ENCODE peak calls at places on chromosomes 11 and 22, in seven cellular contexts. V is HepG2, K is HCT116, I is K562, P is SK-N-SH, A is H1, M is GM12878. X is an unnamed sample.

GRCh38 chr11:64687204-64687603 is 35.8 kb downstream of the NRXN2 start:
- DNase-seq in V (no peak), K (no peak), I (no peak), P (no peak), A (no peak), M (no peak), X (no peak)

GRCh38 chr22:21659864-21660525 is 5.8 kb upstream of the PPIL2 start:
- DNase-seq in V (no peak), K (no peak), I (peak; percentile 86), P (no peak), A (no peak), M (no peak), X (no peak)

GRCh38 chr22:49209452-49210195 is 618.0 kb downstream of the BRD1 start:
- DNase-seq in V (peak; percentile 78), K (no peak), I (no peak), P (peak; percentile 54), A (peak; percentile 31), M (no peak), X (no peak)

GRCh38 chr11:111105566-111105965 is 140.0 kb upstream of the POU2AF2 start:
- DNase-seq in V (no peak), K (no peak), I (no peak), P (no peak), A (no peak), M (no peak), X (no peak)

GRCh38 chr11:92388380-92388779 is 163.8 kb downstream of the FAT3 start:
- DNase-seq in V (no peak), K (no peak), I (no peak), P (no peak), A (no peak), M (no peak), X (no peak)

GRCh38 chr11:100805509-100806199 is 118.6 kb downstream of the ARHGAP42 start:
- DNase-seq in V (no peak), K (no peak), I (no peak), P (no peak), A (no peak), M (no peak), X (no peak)

GRCh38 chr11:121792185-121792584 is 323.8 kb downstream of the BLID start:
- DNase-seq in V (no peak), K (no peak), I (no peak), P (no peak), A (no peak), M (no peak), X (no peak)

GRCh38 chr11:130728185-130729160 is 187.8 kb downstream of the SNX19 start:
- DNase-seq in V (no peak), K (no peak), I (no peak), P (no peak), A (no peak), M (no peak), X (no peak)

GRCh38 chr11:1536065-1536843 is 35.8 kb downstream of the DUSP8 start:
- DNase-seq in V (no peak), K (no peak), I (no peak), P (no peak), A (no peak), M (no peak), X (no peak)

GRCh38 chr22:34841321-34841901 is 224.5 kb upstream of the ISX start:
- DNase-seq in V (no peak), K (no peak), I (no peak), P (no peak), A (no peak), M (no peak), X (no peak)

GRCh38 chr11:65559951-65560537 is 1.9 kb upstream of the LTBP3 start:
- DNase-seq in V (peak; percentile 64), K (peak; percentile 89), I (no peak), P (no peak), A (no peak), M (no peak), X (no peak)

GRCh38 chr22:46262449-46263207 is 515 bp downstream of the PKDREJ start:
- DNase-seq in V (no peak), K (no peak), I (no peak), P (no peak), A (peak; percentile 90), M (no peak), X (no peak)

GRCh38 chr11:2886191-2886894 is 768 bp upstream of the CDKN1C start:
- DNase-seq in V (no peak), K (no peak), I (no peak), P (no peak), A (peak; percentile 80), M (no peak), X (no peak)

GRCh38 chr22:44037519-44038370 is 13.6 kb downstream of the PARVB start:
- DNase-seq in V (no peak), K (peak; percentile 69), I (no peak), P (no peak), A (no peak), M (no peak), X (no peak)

GRCh38 chr11:74000307-74000630 is 8.6 kb downstream of the UCP3 start:
- DNase-seq in V (no peak), K (no peak), I (peak; percentile 38), P (no peak), A (no peak), M (no peak), X (no peak)

GRCh38 chr22:32830473-32830872 is 29.0 kb downstream of the TIMP3 start:
- DNase-seq in V (no peak), K (no peak), I (no peak), P (no peak), A (no peak), M (no peak), X (no peak)

GRCh38 chr11:118251858-118252652 is at the start of gene MPZL3:
- DNase-seq in V (peak; percentile 91), K (peak; percentile 96), I (peak; percentile 82), P (peak; percentile 74), A (peak; percentile 87), M (peak; percentile 85), X (peak; percentile 99)

GRCh38 chr22:37639070-37639760 is at the start of gene SH3BP1:
- DNase-seq in V (peak; percentile 57), K (no peak), I (peak; percentile 73), P (peak; percentile 89), A (peak; percentile 86), M (no peak), X (peak; percentile 44)

GRCh38 chr22:28882878-28883656 is at the start of gene ZNRF3:
- DNase-seq in V (peak; percentile 86), K (peak; percentile 83), I (peak; percentile 92), P (peak; percentile 97), A (peak; percentile 99), M (no peak), X (peak; percentile 49)

GRCh38 chr11:94002226-94002625 is 18.9 kb upstream of the HEPHL1 start:
- DNase-seq in V (no peak), K (no peak), I (no peak), P (no peak), A (no peak), M (no peak), X (no peak)

GRCh38 chr11:36622431-36623136 is 24.5 kb upstream of the RAG2 start:
- DNase-seq in V (peak; percentile 31), K (peak; percentile 12), I (peak; percentile 23), P (peak; percentile 32), A (no peak), M (no peak), X (peak; percentile 76)

GRCh38 chr22:50271519-50271970 is 1.4 kb upstream of the MAPK11 start:
- DNase-seq in V (peak; percentile 34), K (no peak), I (peak; percentile 84), P (peak; percentile 93), A (peak; percentile 88), M (no peak), X (no peak)

GRCh38 chr11:109421981-109422590 is at the start of gene C11orf87:
- DNase-seq in V (no peak), K (no peak), I (no peak), P (peak; percentile 66), A (peak; percentile 80), M (no peak), X (no peak)

GRCh38 chr11:86464509-86465221 is 90.0 kb downstream of the CCDC81 start:
- DNase-seq in V (no peak), K (no peak), I (no peak), P (no peak), A (no peak), M (no peak), X (no peak)

GRCh38 chr11:69615545-69616278 is 25.2 kb upstream of the CCND1 start:
- DNase-seq in V (peak; percentile 74), K (no peak), I (no peak), P (no peak), A (no peak), M (no peak), X (no peak)

GRCh38 chr11:35282226-35282882 is 137.0 kb downstream of the SLC1A2 start:
- DNase-seq in V (no peak), K (no peak), I (no peak), P (no peak), A (no peak), M (no peak), X (no peak)
- TF ChIP-seq JUND in V (no peak), K (no peak), I (no peak), P (peak; percentile 58), A (no peak), M (no peak), X (no peak)

GRCh38 chr11:6410695-6411430 is 8.0 kb downstream of the APBB1 start:
- DNase-seq in V (no peak), K (no peak), I (no peak), P (no peak), A (no peak), M (no peak), X (no peak)
- TF ChIP-seq JUND in V (no peak), K (no peak), I (no peak), P (no peak), A (no peak), M (no peak), X (no peak)

GRCh38 chr11:14905104-14906033 is 13.3 kb upstream of the CYP2R1 start:
- DNase-seq in V (no peak), K (no peak), I (no peak), P (peak; percentile 27), A (peak; percentile 79), M (no peak), X (no peak)

GRCh38 chr11:14907411-14908213 is 15.6 kb upstream of the CYP2R1 start:
- DNase-seq in V (peak; percentile 71), K (no peak), I (peak; percentile 62), P (peak; percentile 71), A (peak; percentile 94), M (no peak), X (peak; percentile 71)

GRCh38 chr11:14904745-14905103 is 12.7 kb upstream of the CYP2R1 start:
- DNase-seq in V (no peak), K (no peak), I (no peak), P (no peak), A (peak; percentile 96), M (no peak), X (no peak)

GRCh38 chr11:14906614-14907392 is 14.8 kb upstream of the CYP2R1 start:
- DNase-seq in V (no peak), K (no peak), I (no peak), P (peak; percentile 15), A (no peak), M (no peak), X (no peak)

GRCh38 chr11:14908214-14908880 is 16.3 kb upstream of the CYP2R1 start:
- DNase-seq in V (peak; percentile 44), K (peak; percentile 51), I (peak; percentile 45), P (peak; percentile 55), A (no peak), M (no peak), X (no peak)
- TF ChIP-seq JUND in V (no peak), K (no peak), I (no peak), P (no peak), A (no peak), M (no peak), X (no peak)

DNA sequence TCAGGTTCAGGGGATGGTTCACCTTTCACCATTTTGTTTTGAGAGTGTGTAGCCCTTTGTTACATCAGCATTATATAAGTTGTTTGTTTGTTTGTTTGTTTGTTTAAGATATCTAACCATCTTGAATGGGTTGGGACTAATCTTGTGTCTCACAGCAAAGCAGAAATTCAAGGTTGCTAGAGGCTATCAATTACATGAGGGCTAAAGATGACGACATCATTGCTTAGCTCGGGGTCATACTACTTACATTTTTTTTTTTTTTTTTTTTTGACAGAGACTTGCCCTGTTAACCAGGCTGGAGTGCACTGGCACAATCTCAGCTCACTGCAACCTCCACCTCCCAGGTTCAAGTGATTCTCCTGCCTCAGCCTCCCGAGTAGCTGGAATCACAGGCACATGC is 87.1 kb upstream of the XKR3 start:
- DNase-seq in V (no peak), K (no peak), I (no peak), P (no peak), A (no peak), M (no peak), X (no peak)
- TF ChIP-seq JUND in V (no peak), K (no peak), I (no peak), P (no peak), A (no peak), M (no peak), X (no peak)